ENCODE peak calls at places on chromosome 4, in eight cellular contexts. D, J, L, Y, G, S, F and Q are unnamed samples. For H3K9me3, the result is how much of the 10 kb centered on the place peaks cover.

GRCh38 chr4:1022051-1022738 is 10.8 kb downstream of the FGFRL1 start:
- DNase-seq in S (no peak), G (no peak), J (no peak), D (no peak), Y (no peak), L (no peak), F (no peak), Q (no peak)

GRCh38 chr4:184417802-184418511 is 56.4 kb downstream of the IRF2 start:
- DNase-seq in L (no peak), G (peak), D (peak), J (no peak), F (peak), S (no peak), Y (no peak), Q (no peak)

GRCh38 chr4:72842323-72842722 is 227.2 kb downstream of the COX18 start:
- DNase-seq in S (no peak), G (no peak), Y (no peak), D (no peak), J (no peak), F (no peak), L (no peak), Q (no peak)

GRCh38 chr4:33715996-33716395 is 2528.3 kb downstream of the ARAP2 start:
- DNase-seq in L (no peak), J (no peak), F (no peak), D (no peak), Y (no peak), S (no peak), G (peak), Q (peak)

GRCh38 chr4:182600836-182601235 is 316.4 kb downstream of the DCTD start:
- DNase-seq in D (no peak), G (no peak), L (no peak), Y (no peak), S (no peak), F (no peak), J (no peak), Q (peak)

GRCh38 chr4:39348371-39349265 is 17.5 kb downstream of the RFC1 start:
- DNase-seq in F (no peak), J (no peak), S (no peak), L (no peak), G (no peak), D (no peak), Y (no peak), Q (peak)

GRCh38 chr4:89299153-89299789 is 8.3 kb downstream of the GPRIN3 start:
- DNase-seq in J (no peak), D (no peak), S (no peak), G (no peak), Y (peak), L (peak), F (no peak), Q (no peak)

GRCh38 chr4:83631066-83631465 is 95.2 kb downstream of the GPAT3 start:
- DNase-seq in D (no peak), S (no peak), L (no peak), J (no peak), F (no peak), Y (no peak), G (peak), Q (no peak)

GRCh38 chr4:124325676-124326075 is 386.9 kb downstream of the ANKRD50 start:
- DNase-seq in G (no peak), D (no peak), F (no peak), Y (no peak), L (no peak), S (no peak), J (no peak), Q (no peak)

GRCh38 chr4:53267026-53267425 is 98.8 kb downstream of the SCFD2 start:
- DNase-seq in L (no peak), J (no peak), Y (no peak), S (no peak), D (no peak), G (no peak), F (no peak), Q (peak)

GRCh38 chr4:56613101-56613862 is 67.8 kb downstream of the HOPX start:
- DNase-seq in G (peak), F (no peak), L (no peak), D (no peak), S (no peak), Y (no peak), J (no peak), Q (no peak)

GRCh38 chr4:5710065-5710961 is 688 bp upstream of the EVC start:
- DNase-seq in S (no peak), F (peak), J (no peak), D (no peak), G (peak), L (no peak), Y (no peak), Q (peak)

GRCh38 chr4:44149242-44149641 is 299.4 kb downstream of the KCTD8 start:
- DNase-seq in L (no peak), S (no peak), G (no peak), J (no peak), F (no peak), D (no peak), Y (no peak), Q (no peak)

GRCh38 chr4:84565951-84566350 is 17.0 kb upstream of the CDS1 start:
- DNase-seq in L (no peak), G (no peak), Y (no peak), J (no peak), D (no peak), S (no peak), F (no peak), Q (no peak)

GRCh38 chr4:48033825-48034413 is 17.3 kb downstream of the NIPAL1 start:
- DNase-seq in Y (peak), J (no peak), D (no peak), S (no peak), F (peak), L (peak), G (peak), Q (no peak)

GRCh38 chr4:41339812-41340809 is 83.4 kb downstream of the UCHL1 start:
- DNase-seq in G (peak), L (peak), S (no peak), F (peak), J (no peak), D (no peak), Y (no peak), Q (peak)

GRCh38 chr4:55795342-55795741 is 24.2 kb upstream of the EXOC1L start:
- DNase-seq in J (no peak), G (no peak), Y (no peak), L (no peak), D (no peak), S (no peak), F (no peak), Q (no peak)

GRCh38 chr4:123198706-123199105 is 197.9 kb upstream of the SPRY1 start:
- DNase-seq in L (no peak), S (no peak), Y (no peak), G (no peak), F (no peak), J (no peak), D (no peak), Q (no peak)

GRCh38 chr4:20192754-20193521 is 58.8 kb upstream of the SLIT2 start:
- DNase-seq in J (no peak), S (no peak), G (peak), D (no peak), L (no peak), Y (no peak), F (peak), Q (no peak)

GRCh38 chr4:8586671-8587468 is 5.7 kb upstream of the CPZ start:
- DNase-seq in D (peak), G (no peak), S (peak), L (no peak), J (peak), Y (peak), F (no peak), Q (no peak)

GRCh38 chr4:72442715-72443114 is 126.3 kb downstream of the ADAMTS3 start:
- DNase-seq in J (no peak), S (no peak), D (no peak), G (no peak), Y (no peak), L (no peak), F (no peak), Q (no peak)

GRCh38 chr4:114237997-114238396 is 258.6 kb upstream of the ARSJ start:
- DNase-seq in S (no peak), L (no peak), Y (no peak), D (no peak), J (no peak), G (no peak), F (no peak), Q (no peak)

GRCh38 chr4:89834486-89835209 is 2.3 kb downstream of the SNCA start:
- DNase-seq in J (no peak), G (no peak), D (no peak), S (no peak), L (no peak), Y (no peak), F (no peak), Q (no peak)

GRCh38 chr4:56728512-56728911 is 47.4 kb upstream of the HOPX start:
- DNase-seq in S (no peak), L (peak), Y (no peak), D (peak), F (peak), G (peak), J (peak), Q (peak)

GRCh38 chr4:96103086-96103485 is 263.2 kb downstream of the PDHA2 start:
- DNase-seq in Y (no peak), G (peak), S (no peak), F (no peak), J (no peak), D (no peak), L (no peak), Q (no peak)

GRCh38 chr4:687975-688694 is 816 bp downstream of the SLC49A3 start:
- DNase-seq in G (no peak), Y (no peak), J (peak), S (peak), L (peak), F (no peak), D (peak), Q (no peak)

GRCh38 chr4:175906397-175906796 is 94.3 kb upstream of the GPM6A start:
- DNase-seq in Y (no peak), F (no peak), G (no peak), S (no peak), L (no peak), J (no peak), D (no peak), Q (no peak)

GRCh38 chr4:129526812-129527211 is 430.9 kb downstream of the C4orf33 start:
- DNase-seq in D (no peak), G (peak), S (no peak), F (peak), J (no peak), L (no peak), Y (peak), Q (peak)

GRCh38 chr4:113635739-113636437 is 125.7 kb downstream of the CAMK2D start:
- DNase-seq in D (no peak), J (no peak), S (no peak), Y (no peak), G (peak), F (no peak), L (no peak), Q (no peak)

GRCh38 chr4:41360214-41360910 is 103.6 kb downstream of the UCHL1 start:
- DNase-seq in F (peak), G (peak), L (peak), J (peak), S (peak), Y (no peak), D (peak), Q (peak)

GRCh38 chr4:81470456-81471327 is 1.0 kb downstream of the RASGEF1B start:
- DNase-seq in L (peak), F (peak), S (peak), G (peak), Y (peak), D (no peak), J (peak), Q (no peak)

GRCh38 chr4:17132226-17132625 is 233.8 kb upstream of the LDB2 start:
- DNase-seq in G (no peak), S (no peak), D (no peak), J (no peak), Y (no peak), F (no peak), L (no peak), Q (no peak)

GRCh38 chr4:26094076-26094475 is 180.1 kb downstream of the SMIM20 start:
- DNase-seq in G (no peak), J (no peak), F (no peak), D (no peak), Y (no peak), L (no peak), S (no peak), Q (no peak)

GRCh38 chr4:153764611-153765368 is 5.0 kb upstream of the RNF175 start:
- DNase-seq in L (no peak), Y (no peak), S (no peak), D (no peak), G (no peak), J (no peak), F (no peak), Q (no peak)

GRCh38 chr4:78311306-78311705 is 240.3 kb upstream of the ANXA3 start:
- DNase-seq in J (no peak), F (no peak), D (no peak), G (no peak), S (no peak), L (no peak), Y (no peak), Q (no peak)

GRCh38 chr4:42558156-42558555 is 98.7 kb downstream of the ATP8A1 start:
- DNase-seq in J (no peak), D (no peak), Y (no peak), G (no peak), L (no peak), F (no peak), S (no peak), Q (no peak)

GRCh38 chr4:178632415-178632814 is 1190.2 kb upstream of the AGA start:
- DNase-seq in Y (no peak), S (no peak), G (no peak), L (no peak), D (no peak), F (no peak), J (no peak), Q (no peak)

DNA sequence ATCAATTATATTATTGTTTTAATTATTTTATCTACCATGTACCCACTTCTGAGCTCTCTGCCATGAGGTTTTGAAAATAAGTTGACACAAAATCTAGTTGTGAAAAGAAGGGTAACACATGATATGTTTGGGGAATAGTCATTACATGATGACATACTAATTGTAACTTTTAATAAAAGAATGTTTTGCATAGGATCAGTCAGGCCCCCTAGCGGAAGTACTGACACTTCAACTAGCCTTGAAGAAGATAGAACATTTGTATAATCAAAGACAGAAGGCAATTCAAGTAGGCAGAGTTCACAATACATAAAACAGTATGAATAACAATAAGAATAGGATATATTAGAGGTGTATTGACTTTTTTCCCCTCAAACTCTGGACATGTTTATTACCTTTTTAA is 1191.0 kb upstream of the AGA start:
- DNase-seq in J (no peak), G (no peak), F (peak), D (no peak), Y (no peak), L (no peak), S (no peak), Q (no peak)
- H3K9me3 ChIP-seq in J (under half), G (under half), F (under half), D (under half), Y (under half), L (under half), S (under half), Q (under half)

GRCh38 chr4:138696771-138697170 is 318.8 kb upstream of the NOCT start:
- DNase-seq in F (no peak), D (no peak), L (no peak), Y (no peak), J (no peak), S (no peak), G (no peak), Q (no peak)

GRCh38 chr4:138697771-138698170 is 317.8 kb upstream of the NOCT start:
- DNase-seq in Y (no peak), D (no peak), F (no peak), G (peak), S (no peak), J (no peak), L (no peak), Q (no peak)

GRCh38 chr4:138696058-138696457 is 319.5 kb upstream of the NOCT start:
- DNase-seq in Y (no peak), S (no peak), G (no peak), L (no peak), J (no peak), D (no peak), F (no peak), Q (no peak)
- H3K27ac ChIP-seq in Y (no peak), S (no peak), G (no peak), L (no peak), J (no peak), D (no peak), F (no peak), Q (no peak)

GRCh38 chr4:144582105-144582850 is 63.7 kb upstream of the HHIP start:
- DNase-seq in G (no peak), S (no peak), Y (no peak), J (no peak), F (no peak), D (no peak), L (no peak), Q (no peak)
- H3K9me3 ChIP-seq in G (under half), S (under half), Y (under half), J (under half), F (under half), D (under half), L (under half), Q (under half)

GRCh38 chr4:70703695-70704332 is 15.5 kb downstream of the UTP3 start:
- DNase-seq in Y (peak), G (peak), J (no peak), F (peak), L (no peak), S (no peak), D (no peak), Q (peak)
- H3K27ac ChIP-seq in Y (peak), G (peak), J (peak), F (peak), L (peak), S (peak), D (peak), Q (peak)

DNA sequence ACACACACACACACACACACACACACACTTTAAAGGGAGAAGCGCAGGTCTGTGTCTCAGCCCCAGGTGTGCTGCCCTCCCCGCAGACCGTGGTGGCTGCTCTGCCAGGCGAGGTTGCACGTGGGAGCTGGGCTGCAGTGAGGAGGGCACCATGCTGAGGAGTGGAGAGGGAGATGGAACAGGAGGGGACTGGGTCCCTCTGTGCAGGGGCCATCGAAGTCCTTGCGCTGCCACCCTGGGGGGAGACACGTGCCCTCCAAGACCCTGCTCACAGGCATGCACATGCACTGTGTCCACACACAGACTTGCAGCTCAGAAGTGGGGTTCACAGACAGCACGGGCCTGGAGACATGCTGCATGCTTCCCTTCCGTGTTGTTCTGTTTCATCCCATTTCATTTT is 65.5 kb upstream of the HGFAC start:
- DNase-seq in Y (no peak), D (no peak), S (no peak), G (no peak), L (no peak), J (no peak), F (no peak), Q (no peak)
- H3K9me3 ChIP-seq in Y (under half), D (under half), S (under half), G (under half), L (under half), J (under half), F (under half), Q (under half)

DNA sequence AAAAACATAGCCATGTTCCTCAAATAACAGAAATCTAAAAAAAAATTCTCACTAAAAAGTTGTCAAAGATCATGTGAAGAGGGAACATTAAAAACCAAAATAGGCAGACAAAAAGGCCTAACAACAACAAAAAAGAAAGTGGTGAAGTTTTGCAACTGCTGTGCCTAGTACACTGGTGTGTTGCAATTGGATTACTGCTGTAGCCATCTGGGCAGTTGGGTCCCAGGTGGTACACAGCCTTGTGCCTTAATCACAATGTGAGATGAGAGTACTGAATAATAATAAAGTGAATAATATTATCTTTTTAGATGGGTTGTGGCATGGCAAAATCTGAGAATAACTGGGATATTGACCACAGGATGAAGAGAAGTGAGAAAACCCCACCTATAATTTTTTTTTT is 12.0 kb downstream of the C4orf54 start:
- DNase-seq in L (no peak), D (no peak), Y (no peak), J (no peak), F (no peak), G (no peak), S (no peak), Q (no peak)
- H3K27ac ChIP-seq in L (no peak), D (no peak), Y (no peak), J (no peak), F (no peak), G (no peak), S (peak), Q (no peak)

GRCh38 chr4:10437735-10438134 is 19.5 kb downstream of the ZNF518B start:
- DNase-seq in J (no peak), G (no peak), D (no peak), S (no peak), L (no peak), Y (no peak), F (no peak), Q (no peak)

GRCh38 chr4:10438924-10439323 is 18.3 kb downstream of the ZNF518B start:
- DNase-seq in J (no peak), S (no peak), G (no peak), Y (no peak), F (no peak), L (no peak), D (no peak), Q (no peak)

GRCh38 chr4:10441512-10441911 is 15.7 kb downstream of the ZNF518B start:
- DNase-seq in G (no peak), L (no peak), Y (no peak), D (no peak), F (no peak), J (no peak), S (no peak), Q (no peak)

GRCh38 chr4:10442976-10443375 is 14.2 kb downstream of the ZNF518B start:
- DNase-seq in Y (no peak), D (no peak), F (no peak), L (no peak), S (no peak), J (no peak), G (peak), Q (no peak)
- H3K9me3 ChIP-seq in Y (under half), D (under half), F (under half), L (under half), S (under half), J (under half), G (under half), Q (under half)

GRCh38 chr4:188403272-188403671 is 264.0 kb downstream of the TRIML1 start:
- DNase-seq in S (no peak), G (peak), D (no peak), F (peak), J (no peak), L (no peak), Y (no peak), Q (no peak)

GRCh38 chr4:188396037-188396436 is 256.8 kb downstream of the TRIML1 start:
- DNase-seq in F (no peak), L (no peak), S (no peak), J (no peak), D (no peak), Y (no peak), G (no peak), Q (no peak)

GRCh38 chr4:188400456-188400855 is 261.2 kb downstream of the TRIML1 start:
- DNase-seq in L (no peak), J (no peak), S (no peak), Y (no peak), F (peak), D (no peak), G (peak), Q (no peak)

GRCh38 chr4:188399834-188400233 is 260.6 kb downstream of the TRIML1 start:
- DNase-seq in F (no peak), G (no peak), Y (no peak), J (no peak), S (no peak), D (no peak), L (no peak), Q (no peak)
- H3K27ac ChIP-seq in F (peak), G (no peak), Y (no peak), J (no peak), S (no peak), D (no peak), L (no peak), Q (no peak)